ENCODE peak calls at places on chromosomes 13 and 19, in six cellular contexts. Z is AG04450, S is choroid plexus epithelial cell, V is thoracic aorta, A is GM23248, L is BJ. B is an unnamed sample.

GRCh38 chr19:41023193-41023592 is 32.1 kb downstream of the CYP2B6 start:
- DNase-seq in Z (no peak), S (no peak), V (no peak), A (no peak), L (no peak), B (no peak)

GRCh38 chr13:66659291-66660012 is 570.7 kb downstream of the PCDH9 start:
- DNase-seq in Z (no peak), S (peak), V (no peak), A (no peak), L (no peak), B (no peak)

GRCh38 chr13:44576396-44577235 is 486 bp upstream of the TSC22D1 start:
- DNase-seq in Z (no peak), S (no peak), V (peak), A (peak), L (no peak), B (no peak)

GRCh38 chr13:110109910-110110309 is 197.0 kb downstream of the COL4A1 start:
- DNase-seq in Z (peak), S (peak), V (peak), A (peak), L (no peak), B (no peak)

GRCh38 chr13:49779721-49780120 is 12.8 kb downstream of the KPNA3 start:
- DNase-seq in Z (no peak), S (no peak), V (no peak), A (no peak), L (no peak), B (no peak)

GRCh38 chr19:58581227-58582141 is 8.3 kb upstream of the MZF1 start:
- DNase-seq in Z (peak), S (peak), V (peak), A (peak), L (peak), B (no peak)

GRCh38 chr19:54133312-54133956 is 4.1 kb upstream of the CNOT3 start:
- DNase-seq in Z (peak), S (no peak), V (no peak), A (no peak), L (no peak), B (no peak)

GRCh38 chr19:18300930-18301717 is 19.7 kb upstream of the JUND start:
- DNase-seq in Z (no peak), S (peak), V (peak), A (peak), L (peak), B (no peak)

GRCh38 chr13:30027569-30028455 is 177.4 kb upstream of the UBL3 start:
- DNase-seq in Z (no peak), S (peak), V (no peak), A (peak), L (no peak), B (no peak)

GRCh38 chr19:18833141-18833476 is 1.4 kb downstream of the UPF1 start:
- DNase-seq in Z (no peak), S (no peak), V (no peak), A (peak), L (no peak), B (no peak)

GRCh38 chr13:27110056-27110746 is 61.4 kb downstream of the USP12 start:
- DNase-seq in Z (no peak), S (no peak), V (no peak), A (no peak), L (no peak), B (no peak)

GRCh38 chr19:7706662-7707454 is 4.9 kb upstream of the FCER2 start:
- DNase-seq in Z (no peak), S (no peak), V (no peak), A (no peak), L (no peak), B (no peak)

GRCh38 chr19:7706188-7706530 is 4.2 kb upstream of the FCER2 start:
- DNase-seq in Z (no peak), S (no peak), V (no peak), A (no peak), L (no peak), B (no peak)

GRCh38 chr19:7704280-7705060 is 2.5 kb upstream of the FCER2 start:
- DNase-seq in Z (no peak), S (no peak), V (no peak), A (no peak), L (no peak), B (no peak)

GRCh38 chr19:7703332-7703731 is 1.4 kb upstream of the FCER2 start:
- DNase-seq in Z (no peak), S (no peak), V (no peak), A (no peak), L (no peak), B (no peak)

GRCh38 chr19:7705387-7706187 is 3.7 kb upstream of the FCER2 start:
- DNase-seq in Z (no peak), S (no peak), V (no peak), A (no peak), L (no peak), B (no peak)
- H3K4me3 ChIP-seq in Z (no peak), S (no peak), V (no peak), A (no peak), L (no peak), B (no peak)

GRCh38 chr19:48629297-48629598 is 7.9 kb downstream of the DBP start:
- DNase-seq in Z (no peak), S (no peak), V (no peak), A (no peak), L (no peak), B (no peak)

GRCh38 chr19:48628486-48629296 is 8.5 kb downstream of the DBP start:
- DNase-seq in Z (no peak), S (peak), V (no peak), A (no peak), L (no peak), B (no peak)

GRCh38 chr19:48631254-48631653 is 5.9 kb downstream of the DBP start:
- DNase-seq in Z (no peak), S (no peak), V (no peak), A (no peak), L (no peak), B (no peak)

GRCh38 chr19:48630289-48631036 is 6.7 kb downstream of the DBP start:
- DNase-seq in Z (no peak), S (peak), V (no peak), A (peak), L (no peak), B (no peak)

GRCh38 chr19:48629599-48630288 is 7.4 kb downstream of the DBP start:
- DNase-seq in Z (no peak), S (peak), V (no peak), A (peak), L (no peak), B (no peak)
- H3K4me3 ChIP-seq in Z (no peak), S (peak), V (peak), A (no peak), L (no peak), B (no peak)

GRCh38 chr19:55633866-55634265 is 6.9 kb upstream of the ZNF580 start:
- DNase-seq in Z (no peak), S (no peak), V (no peak), A (no peak), L (no peak), B (no peak)
- H3K4me3 ChIP-seq in Z (no peak), S (no peak), V (no peak), A (no peak), L (no peak), B (no peak)

DNA sequence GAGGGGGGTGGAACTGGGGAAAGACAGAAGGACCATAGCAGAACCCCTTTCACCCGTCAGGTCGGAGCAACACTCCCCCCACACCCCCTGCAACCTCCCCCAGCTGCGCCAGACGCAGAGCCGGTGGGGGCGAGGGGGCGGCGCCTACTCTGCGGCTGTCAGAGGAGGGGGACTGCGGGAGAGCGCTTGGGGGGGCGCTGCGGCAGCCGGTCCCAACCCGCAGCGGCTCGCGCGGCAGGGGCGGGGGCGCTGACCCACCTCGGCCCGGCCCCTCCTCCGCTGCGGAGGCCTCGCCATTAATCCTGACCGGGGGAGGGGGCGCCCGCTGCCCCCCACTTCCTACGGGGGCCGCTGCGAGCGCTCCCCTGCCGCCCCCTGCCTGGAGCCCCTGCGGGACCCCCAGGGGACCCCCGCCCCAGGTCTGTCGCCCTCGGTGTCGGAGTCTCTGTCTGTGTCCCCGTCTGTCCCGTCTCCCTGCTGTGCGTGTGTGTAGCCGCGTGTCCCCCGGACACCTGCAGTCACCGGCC is 7.9 kb upstream of the NFIC start:
- DNase-seq in Z (no peak), S (no peak), V (no peak), A (no peak), L (no peak), B (no peak)
- H3K4me3 ChIP-seq in Z (peak), S (peak), V (peak), A (peak), L (peak), B (peak)

GRCh38 chr19:43561144-43561970 is 14.0 kb downstream of the XRCC1 start:
- DNase-seq in Z (no peak), S (no peak), V (no peak), A (no peak), L (no peak), B (no peak)
- H3K4me3 ChIP-seq in Z (no peak), S (no peak), V (no peak), A (no peak), L (no peak), B (no peak)

GRCh38 chr13:40187324-40187795 is 479.1 kb downstream of the FOXO1 start:
- DNase-seq in Z (no peak), S (no peak), V (no peak), A (no peak), L (no peak), B (no peak)
- H3K4me3 ChIP-seq in Z (no peak), S (no peak), V (no peak), A (no peak), L (no peak), B (no peak)